ENCODE peak calls at places on chromosomes 4 and X, in six cellular contexts. K is K562, D is HepG2, B is H1, R is HCT116, C is GM12878. Q is an unnamed sample.

GRCh38 chr4:1879491-1879890 is 8.3 kb downstream of the NSD2 start:
- DNase-seq in K (no peak), D (no peak), B (no peak), R (no peak), C (no peak), Q (no peak)

GRCh38 chrX:132676561-132677186 is 187.8 kb upstream of the MBNL3 start:
- DNase-seq in K (no peak), D (no peak), B (no peak), R (no peak), C (no peak), Q (no peak)

GRCh38 chrX:96538104-96538725 is 146.4 kb upstream of the DIAPH2 start:
- DNase-seq in K (no peak), D (no peak), B (no peak), R (no peak), C (no peak), Q (no peak)

GRCh38 chr4:154416183-154416543 is 75.4 kb downstream of the DCHS2 start:
- DNase-seq in K (peak; percentile 68), D (peak; percentile 10), B (peak; percentile 69), R (no peak), C (no peak), Q (peak; percentile 4)

GRCh38 chr4:20254517-20255250 is 3.0 kb downstream of the SLIT2 start:
- DNase-seq in K (no peak), D (no peak), B (no peak), R (no peak), C (no peak), Q (peak; percentile 54)

GRCh38 chr4:38757945-38758344 is 24.8 kb downstream of the TLR10 start:
- DNase-seq in K (peak; percentile 40), D (no peak), B (no peak), R (peak; percentile 61), C (no peak), Q (no peak)

GRCh38 chr4:39435875-39436563 is 22.7 kb downstream of the RPL9 start:
- DNase-seq in K (peak; percentile 22), D (no peak), B (no peak), R (no peak), C (no peak), Q (no peak)

GRCh38 chrX:55119712-55120111 is 30.9 kb downstream of the PAGE2 start:
- DNase-seq in K (no peak), D (no peak), B (no peak), R (no peak), C (no peak), Q (no peak)

GRCh38 chrX:124217289-124218251 is 114.9 kb upstream of the TEX13D start:
- DNase-seq in K (peak; percentile 14), D (peak; percentile 66), B (no peak), R (no peak), C (no peak), Q (no peak)

GRCh38 chr4:110119880-110120279 is 78.5 kb downstream of the ELOVL6 start:
- DNase-seq in K (no peak), D (no peak), B (no peak), R (no peak), C (no peak), Q (no peak)

GRCh38 chrX:139126493-139126892 is 404.0 kb upstream of the F9 start:
- DNase-seq in K (peak; percentile 72), D (peak; percentile 12), B (peak; percentile 46), R (no peak), C (no peak), Q (peak; percentile 2)

DNA sequence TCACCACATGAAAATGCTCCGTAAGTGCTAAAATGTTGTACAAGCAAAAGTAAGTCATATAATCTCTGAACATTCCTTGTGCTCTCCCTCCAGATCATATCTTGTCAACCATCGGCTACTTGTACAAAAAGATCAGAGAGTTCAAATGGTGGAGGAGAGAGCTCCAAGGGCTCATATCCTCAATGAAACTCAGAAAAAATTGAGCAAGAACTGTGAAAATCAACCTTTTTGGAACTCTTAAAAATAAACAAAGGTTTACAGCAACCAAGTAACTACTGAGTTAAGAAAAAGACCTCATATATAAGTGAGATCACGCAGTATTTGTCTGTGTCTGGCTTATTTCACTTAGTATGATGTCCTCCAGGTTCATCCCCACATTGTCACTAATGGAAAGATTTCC is 63.2 kb downstream of the TEX13C start:
- DNase-seq in K (no peak), D (no peak), B (no peak), R (no peak), C (no peak), Q (no peak)
- TF ChIP-seq CTCF in K (no peak), D (no peak), B (no peak), R (no peak), C (no peak), Q (no peak)

DNA sequence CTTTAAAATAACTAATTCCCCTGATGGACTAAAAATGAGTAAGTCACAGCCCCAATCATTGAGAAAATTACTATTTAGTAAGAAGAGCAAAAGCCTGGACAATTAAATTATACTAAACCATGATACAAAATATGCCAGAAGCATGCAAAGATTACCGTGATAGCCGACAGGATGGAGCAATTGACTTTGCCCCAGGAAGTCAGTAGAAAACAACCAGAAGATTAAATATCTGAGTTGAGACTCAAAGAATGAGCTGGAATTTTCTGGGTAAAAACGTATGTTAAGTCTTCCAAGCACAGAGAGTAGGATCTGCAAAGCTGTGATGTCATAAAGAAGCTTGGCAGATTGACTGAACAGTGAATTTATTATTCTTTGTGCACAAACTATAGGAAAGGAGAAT is 816.1 kb upstream of the TENM3 start:
- DNase-seq in K (no peak), D (no peak), B (no peak), R (no peak), C (no peak), Q (peak; percentile 14)
- TF ChIP-seq POLR2AphosphoS5 in K (no peak), D (no peak), B (no peak), R (no peak), C (no peak), Q (no peak)

GRCh38 chr4:77635246-77635645 is 29.6 kb downstream of the CXCL13 start:
- DNase-seq in K (no peak), D (peak; percentile 41), B (no peak), R (no peak), C (no peak), Q (no peak)

GRCh38 chr4:77629885-77630284 is 24.3 kb downstream of the CXCL13 start:
- DNase-seq in K (no peak), D (no peak), B (no peak), R (no peak), C (no peak), Q (no peak)

GRCh38 chr4:77634132-77634785 is 28.6 kb downstream of the CXCL13 start:
- DNase-seq in K (no peak), D (no peak), B (no peak), R (no peak), C (no peak), Q (no peak)

GRCh38 chr4:77636902-77637301 is 31.3 kb downstream of the CXCL13 start:
- DNase-seq in K (peak; percentile 51), D (peak; percentile 83), B (no peak), R (peak; percentile 7), C (no peak), Q (no peak)

GRCh38 chr4:77631276-77631675 is 25.7 kb downstream of the CXCL13 start:
- DNase-seq in K (no peak), D (no peak), B (no peak), R (no peak), C (no peak), Q (no peak)
- TF ChIP-seq YY1 in K (no peak), D (no peak), B (no peak), R (no peak), C (no peak), Q (no peak)

GRCh38 chrX:136691028-136691809 is 43.3 kb downstream of the CD40LG start:
- DNase-seq in K (no peak), D (no peak), B (no peak), R (no peak), C (no peak), Q (no peak)

GRCh38 chrX:136689441-136689840 is 41.5 kb downstream of the CD40LG start:
- DNase-seq in K (peak; percentile 22), D (no peak), B (no peak), R (no peak), C (no peak), Q (no peak)

GRCh38 chrX:136692271-136692670 is 44.3 kb downstream of the CD40LG start:
- DNase-seq in K (no peak), D (no peak), B (no peak), R (no peak), C (no peak), Q (no peak)

GRCh38 chrX:136684120-136684519 is 36.2 kb downstream of the CD40LG start:
- DNase-seq in K (no peak), D (no peak), B (no peak), R (no peak), C (no peak), Q (no peak)

DNA sequence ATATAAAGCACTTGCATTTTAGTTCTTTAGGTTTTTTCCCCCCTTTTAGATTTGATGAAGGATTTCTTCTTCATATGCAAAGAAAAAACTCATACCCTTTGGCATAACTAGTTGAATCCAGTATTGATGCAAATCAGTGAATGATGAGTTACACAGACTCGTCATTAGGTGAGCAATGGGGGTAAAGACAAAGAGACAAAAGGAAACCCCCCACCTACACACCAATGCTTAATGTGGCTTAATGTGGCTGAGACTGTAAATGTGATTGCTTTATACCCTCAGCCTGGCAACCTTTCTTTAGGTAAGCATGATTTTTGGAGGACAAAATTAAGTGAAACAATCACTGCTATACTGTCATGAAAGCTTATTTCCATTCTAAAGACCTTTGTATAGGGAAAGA is 39.5 kb downstream of the CD40LG start:
- DNase-seq in K (no peak), D (no peak), B (no peak), R (no peak), C (no peak), Q (no peak)
- TF ChIP-seq CTCF in K (no peak), D (no peak), B (no peak), R (no peak), C (no peak), Q (no peak)

GRCh38 chrX:85928606-85929005 is 118.8 kb downstream of the CHM start:
- DNase-seq in K (no peak), D (no peak), B (no peak), R (no peak), C (no peak), Q (no peak)
- TF ChIP-seq POLR2AphosphoS5 in K (no peak), D (no peak), B (no peak), R (no peak), C (no peak), Q (no peak)